ENCODE peak calls at places on chromosomes 13 and 19, in four cellular contexts. M is testis, L is WERI-Rb-1, W is IMR-90. E is an unnamed sample.

GRCh38 chr13:78228211-78228610 is 309.6 kb upstream of the EDNRB start:
- DNase-seq in L (no peak), M (no peak), W (no peak), E (no peak)

GRCh38 chr13:109465151-109465550 is 321.2 kb downstream of the IRS2 start:
- DNase-seq in W (peak; percentile 2), L (no peak), M (no peak), E (no peak)

GRCh38 chr13:60398438-60398891 is 1.4 kb downstream of the TDRD3 start:
- DNase-seq in L (no peak), W (no peak), M (no peak), E (no peak)

GRCh38 chr19:35767288-35768081 is 7.9 kb upstream of the ARHGAP33 start:
- DNase-seq in W (no peak), L (no peak), M (peak; percentile 71), E (no peak)

GRCh38 chr13:46165485-46166220 is 16.3 kb downstream of the LCP1 start:
- DNase-seq in L (no peak), W (no peak), M (no peak), E (no peak)

GRCh38 chr19:27966390-27966816 is 1246.5 kb downstream of the UQCRFS1 start:
- DNase-seq in W (no peak), M (no peak), L (no peak), E (no peak)

GRCh38 chr19:40205760-40206159 is 12.4 kb downstream of the TTC9B start:
- DNase-seq in M (no peak), W (no peak), L (no peak), E (no peak)

GRCh38 chr13:87656311-87656710 is 14.9 kb upstream of the SLITRK5 start:
- DNase-seq in W (no peak), L (no peak), M (no peak), E (no peak)

GRCh38 chr19:44611812-44612295 is 1.5 kb upstream of the IGSF23 start:
- DNase-seq in M (no peak), W (no peak), L (no peak), E (no peak)

GRCh38 chr13:45269204-45269603 is 68.4 kb upstream of the KCTD4 start:
- DNase-seq in L (no peak), W (peak; percentile 20), M (no peak), E (no peak)

DNA sequence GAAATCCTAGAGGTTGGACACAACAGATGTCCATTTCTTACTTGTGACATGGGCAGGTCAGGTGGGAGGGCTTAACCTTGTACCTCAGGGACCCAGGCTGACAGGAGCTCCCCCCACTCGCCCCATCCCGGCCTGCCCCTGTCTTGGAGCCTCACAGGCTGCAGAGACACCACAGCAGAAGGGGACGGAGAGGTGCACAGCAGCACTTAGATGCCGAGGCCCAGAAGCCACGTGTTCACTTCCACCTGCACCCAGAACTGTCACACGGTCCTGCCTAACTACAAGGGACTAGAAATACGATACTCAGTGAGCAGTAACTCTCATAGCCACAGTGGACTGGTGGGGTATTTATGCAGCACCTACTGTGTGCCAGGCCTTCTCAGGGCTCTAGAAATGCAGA is 129.7 kb downstream of the SIPA1L3 start:
- DNase-seq in L (peak; percentile 47), M (no peak), W (no peak), E (no peak)
- H3K27ac ChIP-seq in L (peak overlapping the region; percentile 89), M (no peak overlapping the region), W (no peak overlapping the region), E (no peak overlapping the region)

GRCh38 chr13:42968906-42969305 is 23.1 kb downstream of the EPSTI1 start:
- DNase-seq in W (no peak), L (no peak), M (no peak), E (no peak)

GRCh38 chr13:42967660-42968059 is 24.4 kb downstream of the EPSTI1 start:
- DNase-seq in M (no peak), L (no peak), W (no peak), E (no peak)

GRCh38 chr13:42971670-42972355 is 20.2 kb downstream of the EPSTI1 start:
- DNase-seq in W (peak; percentile 26), L (no peak), M (no peak), E (no peak)

GRCh38 chr13:42970824-42971669 is 21.0 kb downstream of the EPSTI1 start:
- DNase-seq in L (peak; percentile 9), W (peak; percentile 43), M (peak; percentile 65), E (no peak)

DNA sequence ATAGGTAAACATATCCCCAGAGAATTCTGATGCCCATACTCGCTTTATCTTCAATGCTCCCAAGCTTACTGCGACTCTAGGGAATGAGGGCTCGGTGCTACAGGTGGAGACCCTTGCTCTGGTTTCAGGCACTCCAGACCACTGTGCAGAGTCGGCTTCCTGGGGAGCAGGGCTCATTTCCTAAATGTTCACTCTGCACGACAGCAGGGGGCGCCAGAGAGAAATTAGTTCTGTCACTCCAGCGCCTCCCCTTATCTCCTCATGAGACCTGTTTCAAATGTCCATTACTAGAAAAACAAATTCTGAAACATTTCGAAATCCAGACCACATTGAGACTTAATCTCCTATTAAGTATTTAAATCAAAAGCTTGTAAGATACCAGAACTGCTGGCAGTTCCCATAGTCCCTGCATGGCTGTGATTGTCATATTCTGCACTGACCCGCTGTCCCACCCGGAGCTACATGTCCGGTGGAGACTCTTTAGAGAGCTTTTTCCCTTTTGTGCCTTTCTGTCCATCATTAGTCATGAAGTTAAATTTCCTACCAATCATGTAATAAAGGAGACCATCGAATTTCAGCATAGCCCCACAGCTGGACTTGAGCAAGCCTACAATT is 22.4 kb downstream of the EPSTI1 start:
- DNase-seq in M (peak; percentile 91), W (peak; percentile 69), L (peak; percentile 65), E (peak; percentile 74)
- H3K4me3 ChIP-seq in M (no peak overlapping the region), W (no peak overlapping the region), L (no peak overlapping the region), E (no peak overlapping the region)

DNA sequence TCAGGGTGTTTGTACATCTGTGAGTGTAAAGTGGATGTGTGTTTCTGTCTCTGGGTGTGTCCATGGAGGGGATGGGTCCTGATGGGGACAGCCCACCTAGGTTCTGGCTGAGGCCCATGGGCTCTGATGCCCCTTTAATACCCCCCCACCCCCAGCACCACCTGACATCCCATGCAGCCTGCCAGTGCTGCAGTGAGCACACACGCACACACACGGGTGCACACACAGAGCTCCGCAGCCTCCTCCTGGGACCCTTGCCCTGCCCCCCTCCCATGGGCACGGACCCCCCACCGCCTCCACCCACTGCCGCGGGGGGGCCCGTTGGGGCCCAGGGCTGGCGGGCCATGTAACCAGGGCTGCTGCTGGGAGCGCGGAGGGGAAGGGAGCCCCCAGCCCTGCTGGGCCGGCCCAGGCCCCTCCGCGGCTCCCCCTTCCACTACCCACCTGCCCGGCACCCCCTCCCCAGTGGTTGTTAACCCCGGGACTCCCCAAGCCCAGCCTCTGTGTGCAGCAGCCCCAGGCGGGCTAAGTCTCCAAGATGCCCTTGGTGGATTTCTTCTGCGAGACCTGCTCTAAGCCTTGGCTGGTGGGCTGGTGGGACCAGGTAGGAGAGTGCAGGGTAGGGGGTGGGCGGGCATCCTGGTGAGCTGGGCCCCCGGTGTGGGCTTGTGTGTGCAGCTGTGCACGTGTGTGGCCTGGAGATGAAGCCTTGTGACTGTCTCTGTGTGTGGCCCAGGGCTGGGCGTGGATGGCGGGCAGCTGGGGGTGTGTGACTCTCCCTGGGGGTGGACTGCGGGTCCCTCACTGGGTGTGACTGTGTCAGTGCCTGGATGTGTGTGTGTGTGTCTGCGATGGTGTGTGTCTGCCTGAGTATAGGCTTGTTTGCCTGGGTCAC is 32.6 kb downstream of the PDE4A start:
- DNase-seq in W (no peak), M (peak; percentile 26), L (no peak), E (no peak)
- TF ChIP-seq CTCF in W (no peak), M (no peak), L (no peak), E (no peak)

DNA sequence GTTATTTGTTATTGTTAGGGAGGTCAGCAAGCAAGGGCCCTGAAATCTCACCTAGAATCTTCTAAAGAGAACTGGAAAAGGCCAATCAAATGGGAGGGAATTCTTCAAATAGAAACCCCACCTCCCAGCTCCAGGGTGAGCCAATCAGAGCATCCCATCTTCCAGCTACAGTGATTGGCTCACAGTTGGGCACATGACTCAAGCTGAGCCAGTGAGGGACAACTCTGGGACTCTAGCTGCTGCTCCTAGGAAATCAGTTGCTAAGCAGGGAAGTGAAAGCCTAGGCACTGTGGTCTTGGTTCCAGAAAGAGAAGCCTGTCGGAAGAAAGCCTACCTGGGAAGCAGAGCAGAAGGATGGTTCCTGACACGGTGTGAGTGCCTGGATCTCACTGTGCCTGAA is 13.4 kb downstream of the TM6SF2 start:
- DNase-seq in W (peak; percentile 11), L (peak; percentile 54), M (peak; percentile 48), E (no peak)
- H3K27ac ChIP-seq in W (no peak overlapping the region), L (no peak overlapping the region), M (no peak overlapping the region), E (no peak overlapping the region)

DNA sequence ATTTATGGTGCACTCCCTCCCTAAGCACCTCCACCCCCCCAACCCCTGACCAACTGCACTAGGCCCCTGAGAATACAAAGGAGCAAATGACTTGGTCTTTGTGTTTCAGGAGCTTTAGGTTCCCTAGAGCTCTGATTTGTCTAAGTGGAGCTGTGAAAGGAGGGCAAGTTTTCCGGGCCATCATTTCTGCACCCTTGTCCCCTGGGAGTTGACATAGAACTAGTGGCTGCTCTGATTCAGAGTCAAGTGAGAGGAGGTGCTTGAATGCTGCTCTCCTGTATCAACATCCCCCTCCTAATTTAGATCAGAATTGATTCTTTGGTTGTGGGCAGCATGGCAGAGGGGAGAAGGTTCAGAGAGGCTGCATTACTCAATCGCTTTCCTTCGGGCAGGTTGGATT is 391.6 kb downstream of the KCNRG start:
- DNase-seq in W (no peak), M (no peak), L (no peak), E (no peak)
- H3K4me3 ChIP-seq in W (no peak overlapping the region), M (no peak overlapping the region), L (no peak overlapping the region), E (no peak overlapping the region)

DNA sequence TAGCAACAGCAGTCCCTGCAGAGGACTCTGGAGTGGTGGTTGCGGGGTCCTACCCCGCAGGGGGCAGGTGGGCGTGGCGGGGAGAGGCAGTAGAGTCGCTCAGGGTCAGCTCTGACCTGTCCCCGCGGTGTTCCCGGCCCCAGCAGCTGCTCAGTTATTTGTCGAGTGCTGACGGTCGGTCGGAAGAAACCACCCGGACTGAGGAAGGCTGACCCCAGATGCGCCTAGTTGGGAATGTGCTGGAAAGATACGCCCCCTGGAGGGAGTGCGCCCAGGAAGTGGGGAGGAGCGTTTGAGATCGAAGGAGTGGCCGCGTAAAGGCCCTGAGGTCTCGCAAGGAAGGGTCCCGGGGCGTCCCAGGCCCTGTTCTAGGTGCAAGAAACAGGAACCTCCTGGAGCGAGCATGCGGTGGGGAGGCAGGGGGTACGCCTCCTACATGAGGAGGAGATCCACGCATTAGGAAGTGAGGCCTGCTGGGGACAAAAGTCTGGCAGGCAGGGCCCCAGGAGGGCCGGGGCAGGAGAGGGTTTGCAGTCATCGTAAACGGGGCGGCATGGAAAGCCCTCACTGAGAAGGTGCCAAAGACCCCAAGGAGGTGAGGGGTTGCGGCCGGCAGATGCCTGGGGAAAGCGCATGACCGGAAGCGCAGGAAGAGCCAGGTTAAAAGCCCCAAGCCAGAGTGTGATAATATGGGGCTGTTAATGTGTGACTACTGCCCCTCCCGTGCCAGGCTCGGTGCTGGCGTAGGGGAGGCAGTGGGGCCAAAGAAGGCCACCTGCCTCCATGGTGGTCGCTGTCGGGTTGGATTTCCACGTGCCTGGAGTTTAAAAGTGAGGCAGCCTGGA is 9.1 kb downstream of the CCDC8 start:
- DNase-seq in W (peak; percentile 31), L (no peak), M (peak; percentile 87), E (no peak)
- TF ChIP-seq CTCF in W (peak; percentile 27), L (no peak), M (peak; percentile 12), E (no peak)

GRCh38 chr19:41218249-41218614 is 791 bp upstream of the AXL start:
- DNase-seq in W (no peak), L (no peak), M (no peak), E (no peak)
- H3K27ac ChIP-seq in W (peak overlapping the region; percentile 99), L (peak overlapping the region; percentile 48), M (peak overlapping the region; percentile 95), E (peak overlapping the region; percentile 90)